ENCODE peak calls at places on chromosome 13, in seven cellular contexts. J is left colon; D is G401; R is stimulated activated CD4-positive, alpha-beta T cell treated with anti-CD3 and anti-CD28 coated beads, TNF-alpha, amount 100 ng/mL, for 48 hours; Z is IMR-90; S is osteoblast; O is caudate nucleus. B is an unnamed sample.

GRCh38 chr13:98300956-98301641 is 124.0 kb upstream of the RNF113B start:
- DNase-seq in J (no peak), D (no peak), R (no peak), Z (peak), S (no peak), O (no peak), B (no peak)

GRCh38 chr13:44416297-44416696 is 42.7 kb downstream of the SERP2 start:
- DNase-seq in J (no peak), D (no peak), R (no peak), Z (no peak), S (no peak), O (no peak), B (no peak)

GRCh38 chr13:99693812-99694211 is 192.5 kb downstream of the TM9SF2 start:
- DNase-seq in J (no peak), D (peak), R (no peak), Z (no peak), S (no peak), O (no peak), B (no peak)

GRCh38 chr13:98801626-98802418 is 49.4 kb upstream of the SLC15A1 start:
- DNase-seq in J (no peak), D (no peak), R (no peak), Z (no peak), S (no peak), O (no peak), B (no peak)

GRCh38 chr13:86282450-86282849 is 483.2 kb upstream of the SLITRK6 start:
- DNase-seq in J (no peak), D (no peak), R (no peak), Z (no peak), S (no peak), O (no peak), B (no peak)

GRCh38 chr13:27712421-27712820 is 79.9 kb upstream of the GSX1 start:
- DNase-seq in J (peak), D (peak), R (no peak), Z (no peak), S (no peak), O (no peak), B (no peak)

GRCh38 chr13:71786815-71787214 is 80.2 kb downstream of the DACH1 start:
- DNase-seq in J (no peak), D (no peak), R (no peak), Z (no peak), S (no peak), O (no peak), B (no peak)

GRCh38 chr13:37277007-37277406 is 171.5 kb upstream of the CSNK1A1L start:
- DNase-seq in J (no peak), D (no peak), R (no peak), Z (no peak), S (no peak), O (no peak), B (no peak)

GRCh38 chr13:74325106-74325505 is 190.9 kb upstream of the KLF12 start:
- DNase-seq in J (no peak), D (peak), R (no peak), Z (peak), S (peak), O (no peak), B (no peak)

GRCh38 chr13:33932765-33933406 is 114.9 kb downstream of the RFC3 start:
- DNase-seq in J (no peak), D (peak), R (no peak), Z (peak), S (no peak), O (no peak), B (no peak)

GRCh38 chr13:106507560-106508274 is 27.7 kb downstream of the EFNB2 start:
- DNase-seq in J (no peak), D (no peak), R (no peak), Z (peak), S (peak), O (no peak), B (no peak)

GRCh38 chr13:50914301-50914700 is 4.7 kb downstream of the RNASEH2B start:
- DNase-seq in J (no peak), D (no peak), R (no peak), Z (no peak), S (peak), O (no peak), B (no peak)

GRCh38 chr13:31538067-31539042 is 201.0 kb upstream of the RXFP2 start:
- DNase-seq in J (peak), D (no peak), R (no peak), Z (peak), S (no peak), O (no peak), B (no peak)

GRCh38 chr13:54162069-54162468 is 1133.5 kb downstream of the OLFM4 start:
- DNase-seq in J (no peak), D (no peak), R (no peak), Z (no peak), S (no peak), O (no peak), B (no peak)

GRCh38 chr13:100921139-100921538 is 246.5 kb upstream of the TMTC4 start:
- DNase-seq in J (no peak), D (no peak), R (no peak), Z (peak), S (no peak), O (no peak), B (no peak)

GRCh38 chr13:20869540-20869939 is 33.0 kb downstream of the XPO4 start:
- DNase-seq in J (no peak), D (peak), R (no peak), Z (peak), S (no peak), O (no peak), B (no peak)

GRCh38 chr13:97224544-97225324 is 2.6 kb downstream of the MBNL2 start:
- DNase-seq in J (peak), D (peak), R (no peak), Z (peak), S (no peak), O (no peak), B (peak)

GRCh38 chr13:30892966-30893365 is 13.1 kb upstream of the MEDAG start:
- DNase-seq in J (no peak), D (no peak), R (peak), Z (peak), S (no peak), O (no peak), B (no peak)

GRCh38 chr13:73057284-73058025 is 1.4 kb upstream of the KLF5 start:
- DNase-seq in J (no peak), D (no peak), R (no peak), Z (no peak), S (peak), O (no peak), B (no peak)

GRCh38 chr13:109212630-109213029 is 573.8 kb downstream of the IRS2 start:
- DNase-seq in J (no peak), D (no peak), R (no peak), Z (no peak), S (no peak), O (no peak), B (no peak)

GRCh38 chr13:50277127-50277526 is 261.9 kb downstream of the KCNRG start:
- DNase-seq in J (no peak), D (no peak), R (no peak), Z (no peak), S (no peak), O (no peak), B (no peak)

GRCh38 chr13:94917814-94918213 is 205.5 kb upstream of the SOX21 start:
- DNase-seq in J (no peak), D (no peak), R (no peak), Z (no peak), S (no peak), O (no peak), B (no peak)

GRCh38 chr13:108961542-108962125 is 332.2 kb downstream of the MYO16 start:
- DNase-seq in J (no peak), D (peak), R (no peak), Z (peak), S (peak), O (no peak), B (no peak)

GRCh38 chr13:29508130-29508873 is 87.2 kb downstream of the SLC7A1 start:
- DNase-seq in J (peak), D (peak), R (peak), Z (peak), S (peak), O (peak), B (peak)

GRCh38 chr13:110582421-110582954 is 21.0 kb upstream of the RAB20 start:
- DNase-seq in J (no peak), D (no peak), R (no peak), Z (no peak), S (no peak), O (no peak), B (no peak)

GRCh38 chr13:65445340-65445739 is 1784.8 kb downstream of the PCDH9 start:
- DNase-seq in J (no peak), D (no peak), R (no peak), Z (no peak), S (no peak), O (no peak), B (no peak)

GRCh38 chr13:23660249-23660648 is 90.0 kb downstream of the TNFRSF19 start:
- DNase-seq in J (no peak), D (no peak), R (no peak), Z (no peak), S (no peak), O (no peak), B (no peak)

GRCh38 chr13:26221399-26221720 is 754 bp downstream of the RNF6 start:
- DNase-seq in J (no peak), D (no peak), R (no peak), Z (no peak), S (no peak), O (no peak), B (no peak)

GRCh38 chr13:110942248-110942981 is 27.5 kb upstream of the ANKRD10 start:
- DNase-seq in J (no peak), D (no peak), R (peak), Z (peak), S (peak), O (no peak), B (no peak)

GRCh38 chr13:40770934-40771618 is at the start of gene MRPS31:
- DNase-seq in J (peak), D (peak), R (peak), Z (peak), S (peak), O (peak), B (peak)

GRCh38 chr13:101985321-101985720 is 416.5 kb downstream of the FGF14 start:
- DNase-seq in J (no peak), D (peak), R (no peak), Z (no peak), S (no peak), O (no peak), B (no peak)

B was measured in effector memory CD8-positive, alpha-beta T cell.